ENCODE peak calls at places on chromosomes 7 and 10, in four cellular contexts. J is cardiac fibroblast, X is T-cell, R is HT1080. P is an unnamed sample.

GRCh38 chr10:93397020-93397419 is 85.1 kb downstream of the MYOF start:
- DNase-seq in R (no peak), J (no peak), X (no peak), P (no peak)

GRCh38 chr7:157233677-157234076 is 95.0 kb downstream of the UBE3C start:
- DNase-seq in J (peak; percentile 16), R (no peak), X (no peak), P (no peak)

GRCh38 chr7:32611201-32611691 is 116.0 kb downstream of the AVL9 start:
- DNase-seq in R (no peak), X (no peak), J (peak; percentile 50), P (no peak)

GRCh38 chr7:124603066-124603465 is 162.5 kb downstream of the GPR37 start:
- DNase-seq in R (peak; percentile 42), J (no peak), X (no peak), P (peak; percentile 3)

GRCh38 chr7:81937091-81937490 is 167.2 kb upstream of the HGF start:
- DNase-seq in J (peak; percentile 21), R (peak; percentile 69), X (no peak), P (peak; percentile 45)

GRCh38 chr10:70348228-70348850 is 34.1 kb downstream of the LRRC20 start:
- DNase-seq in R (peak; percentile 51), J (peak; percentile 56), X (no peak), P (peak; percentile 79)

GRCh38 chr7:140304071-140304799 is 94.1 kb downstream of the SLC37A3 start:
- DNase-seq in J (peak; percentile 52), X (peak; percentile 30), R (peak; percentile 10), P (peak; percentile 31)

GRCh38 chr10:132626761-132627735 is 89.5 kb downstream of the INPP5A start:
- DNase-seq in J (no peak), R (no peak), X (no peak), P (no peak)

GRCh38 chr7:17056491-17057142 is 174.8 kb upstream of the AGR3 start:
- DNase-seq in R (no peak), J (peak; percentile 15), X (no peak), P (no peak)

GRCh38 chr10:5514226-5514881 is 10.4 kb upstream of the CALML3 start:
- DNase-seq in J (no peak), R (no peak), X (no peak), P (no peak)

GRCh38 chr7:40798612-40799011 is 663.8 kb downstream of the SUGCT start:
- DNase-seq in R (no peak), X (no peak), J (no peak), P (no peak)

GRCh38 chr7:157129907-157130460 is 8.7 kb upstream of the UBE3C start:
- DNase-seq in X (no peak), J (no peak), R (no peak), P (no peak)

GRCh38 chr10:79148452-79149344 is 79.9 kb downstream of the ZMIZ1 start:
- DNase-seq in X (no peak), R (peak; percentile 82), J (peak; percentile 49), P (no peak)

GRCh38 chr10:77116904-77117303 is 520.7 kb downstream of the KCNMA1 start:
- DNase-seq in J (no peak), X (no peak), R (no peak), P (no peak)

GRCh38 chr7:26959290-26959689 is 94.9 kb upstream of the SKAP2 start:
- DNase-seq in X (no peak), J (no peak), R (no peak), P (no peak)

GRCh38 chr7:2202901-2203550 is 29.7 kb downstream of the MAD1L1 start:
- DNase-seq in R (no peak), J (no peak), X (no peak), P (no peak)

GRCh38 chr10:92110039-92110794 is 180.7 kb downstream of the CPEB3 start:
- DNase-seq in J (peak; percentile 40), R (peak; percentile 67), X (no peak), P (no peak)

GRCh38 chr7:40586197-40586596 is 451.4 kb downstream of the SUGCT start:
- DNase-seq in J (peak; percentile 72), R (peak; percentile 65), X (no peak), P (peak; percentile 10)